ENCODE peak calls at places on chromosomes 4 and X, in six cellular contexts. One of them, this sample, is unnamed.
A peak's percentile ranks its signal among the peaks of the same experiment; 100 is the strongest.

GRCh38 chr4:5979981-5980380 is 38.2 kb downstream of the C4orf50 start:
- DNase-seq in breast epithelium: peak; percentile 46
- DNase-seq in heart left ventricle: no peak
- DNase-seq in ovary: no peak
- DNase-seq in body of pancreas: no peak
- DNase-seq in spleen: no peak
- DNase-seq in this sample: no peak

GRCh38 chr4:92825186-92825715 is 521.5 kb downstream of the GRID2 start:
- DNase-seq in breast epithelium: no peak
- DNase-seq in heart left ventricle: no peak
- DNase-seq in body of pancreas: no peak
- DNase-seq in spleen: no peak
- DNase-seq in ovary: no peak
- DNase-seq in this sample: no peak

GRCh38 chrX:101462892-101463291 is 22.4 kb upstream of the ARMCX4 start:
- DNase-seq in ovary: no peak
- DNase-seq in heart left ventricle: no peak
- DNase-seq in breast epithelium: no peak
- DNase-seq in body of pancreas: no peak
- DNase-seq in spleen: no peak
- DNase-seq in this sample: no peak

GRCh38 chr4:4386736-4387392 is at the start of gene NSG1:
- DNase-seq in spleen: no peak
- DNase-seq in breast epithelium: no peak
- DNase-seq in body of pancreas: no peak
- DNase-seq in heart left ventricle: no peak
- DNase-seq in ovary: peak; percentile 42
- DNase-seq in this sample: peak; percentile 63

GRCh38 chr4:23235613-23236390 is 543.1 kb downstream of the GBA3 start:
- DNase-seq in heart left ventricle: no peak
- DNase-seq in body of pancreas: peak; percentile 15
- DNase-seq in spleen: no peak
- DNase-seq in ovary: no peak
- DNase-seq in breast epithelium: no peak
- DNase-seq in this sample: no peak

GRCh38 chr4:82739292-82740190 is 59.1 kb downstream of the SCD5 start:
- DNase-seq in ovary: no peak
- DNase-seq in spleen: peak; percentile 88
- DNase-seq in body of pancreas: peak; percentile 89
- DNase-seq in breast epithelium: peak; percentile 72
- DNase-seq in heart left ventricle: peak; percentile 66
- DNase-seq in this sample: peak; percentile 64

GRCh38 chrX:13120017-13120416 is 75.6 kb upstream of the FAM9C start:
- DNase-seq in spleen: no peak
- DNase-seq in body of pancreas: peak; percentile 69
- DNase-seq in heart left ventricle: peak; percentile 30
- DNase-seq in ovary: peak; percentile 58
- DNase-seq in breast epithelium: no peak
- DNase-seq in this sample: peak; percentile 48

GRCh38 chr4:14168919-14169318 is 541.4 kb upstream of the BOD1L1 start:
- DNase-seq in spleen: no peak
- DNase-seq in body of pancreas: peak; percentile 76
- DNase-seq in heart left ventricle: peak; percentile 41
- DNase-seq in breast epithelium: no peak
- DNase-seq in ovary: no peak
- DNase-seq in this sample: peak; percentile 60

GRCh38 chr4:127844605-127845116 is 36.0 kb upstream of the PLK4 start:
- DNase-seq in body of pancreas: no peak
- DNase-seq in ovary: no peak
- DNase-seq in spleen: no peak
- DNase-seq in breast epithelium: no peak
- DNase-seq in heart left ventricle: no peak
- DNase-seq in this sample: no peak

GRCh38 chr4:11232004-11232403 is 196.7 kb downstream of the HS3ST1 start:
- DNase-seq in breast epithelium: no peak
- DNase-seq in body of pancreas: no peak
- DNase-seq in ovary: no peak
- DNase-seq in spleen: no peak
- DNase-seq in heart left ventricle: no peak
- DNase-seq in this sample: no peak

GRCh38 chr4:54296548-54297203 is 67.6 kb downstream of the PDGFRA start:
- DNase-seq in heart left ventricle: no peak
- DNase-seq in ovary: no peak
- DNase-seq in breast epithelium: no peak
- DNase-seq in body of pancreas: no peak
- DNase-seq in spleen: no peak
- DNase-seq in this sample: no peak

GRCh38 chrX:151975228-151975593 is 735 bp upstream of the GABRE start:
- DNase-seq in body of pancreas: no peak
- DNase-seq in breast epithelium: no peak
- DNase-seq in heart left ventricle: no peak
- DNase-seq in spleen: no peak
- DNase-seq in ovary: no peak
- DNase-seq in this sample: no peak

GRCh38 chr4:167274346-167274745 is 40.1 kb upstream of the SPOCK3 start:
- DNase-seq in heart left ventricle: no peak
- DNase-seq in ovary: no peak
- DNase-seq in body of pancreas: no peak
- DNase-seq in breast epithelium: no peak
- DNase-seq in spleen: no peak
- DNase-seq in this sample: no peak

GRCh38 chr4:114132830-114133229 is 153.4 kb upstream of the ARSJ start:
- DNase-seq in spleen: no peak
- DNase-seq in breast epithelium: no peak
- DNase-seq in heart left ventricle: no peak
- DNase-seq in body of pancreas: no peak
- DNase-seq in ovary: no peak
- DNase-seq in this sample: no peak

GRCh38 chr4:148530114-148530513 is 87.9 kb upstream of the NR3C2 start:
- DNase-seq in heart left ventricle: no peak
- DNase-seq in ovary: no peak
- DNase-seq in body of pancreas: no peak
- DNase-seq in spleen: no peak
- DNase-seq in breast epithelium: no peak
- DNase-seq in this sample: no peak

DNA sequence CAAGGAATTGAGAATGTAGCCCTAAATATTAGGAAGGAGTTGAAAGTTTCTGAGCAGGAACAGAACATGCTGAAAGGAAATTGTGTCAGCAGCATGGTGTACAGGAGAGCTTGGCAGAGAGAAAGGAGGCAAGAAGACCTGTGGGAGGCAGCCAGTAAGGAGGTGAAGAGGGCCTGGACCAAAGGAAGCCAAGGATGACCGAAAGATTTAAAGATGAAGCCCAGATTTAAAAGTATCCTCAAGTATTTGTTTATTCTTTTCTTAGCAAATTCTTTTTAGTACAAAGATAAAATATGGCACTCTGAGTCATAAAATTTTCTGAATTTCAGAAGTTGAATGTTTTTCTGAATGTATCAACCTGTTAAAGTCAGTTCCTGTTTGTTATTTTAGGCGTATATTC is 3.5 kb downstream of the PKD2 start:
- DNase-seq in spleen: no peak
- DNase-seq in body of pancreas: no peak
- DNase-seq in heart left ventricle: no peak
- DNase-seq in breast epithelium: no peak
- DNase-seq in ovary: no peak
- DNase-seq in this sample: no peak
- H3K27ac ChIP-seq in spleen: no peak overlapping the region
- H3K27ac ChIP-seq in body of pancreas: peak overlapping the region; percentile 32
- H3K27ac ChIP-seq in heart left ventricle: no peak overlapping the region
- H3K27ac ChIP-seq in breast epithelium: no peak overlapping the region
- H3K27ac ChIP-seq in ovary: no peak overlapping the region
- H3K27ac ChIP-seq in this sample: no peak overlapping the region

DNA sequence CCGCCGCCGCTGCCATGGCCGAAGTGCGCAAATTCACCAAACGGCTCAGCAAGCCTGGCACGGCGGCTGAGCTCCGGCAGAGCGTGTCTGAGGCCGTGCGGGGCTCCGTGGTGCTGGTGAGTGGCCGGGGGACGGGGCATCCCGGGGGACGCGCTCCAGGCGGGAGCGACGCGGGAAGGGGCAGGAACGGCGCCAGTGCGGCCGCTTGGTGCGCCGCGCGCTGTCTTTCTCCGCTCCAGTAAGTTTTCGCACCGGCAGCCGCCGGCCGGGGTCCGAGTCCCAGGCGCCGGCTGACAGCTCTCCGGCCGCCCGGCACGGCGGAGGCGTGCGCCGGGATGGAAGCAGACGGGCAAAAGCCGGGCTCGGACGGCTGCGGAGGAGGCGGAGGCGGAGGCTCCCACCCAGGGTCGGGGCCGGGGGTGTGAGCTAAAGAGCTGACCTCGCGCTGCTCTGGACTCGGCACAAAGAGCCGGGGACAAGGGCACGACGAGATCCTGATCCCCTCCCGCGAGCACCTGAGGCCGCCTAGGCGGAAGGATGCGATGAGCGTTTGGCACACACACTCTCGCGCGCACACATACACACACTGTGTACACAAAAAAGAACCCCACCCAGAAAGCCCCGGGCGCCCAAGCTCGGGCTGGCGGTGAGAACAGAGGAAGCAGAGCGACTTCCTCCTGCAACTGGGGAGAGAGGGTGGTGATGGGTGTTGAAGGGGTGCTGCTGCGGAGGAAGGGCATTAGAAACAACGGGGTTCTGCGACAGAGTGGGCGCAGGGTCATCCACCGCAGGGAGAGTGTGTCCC is 545 bp downstream of the DOCK11 start:
- DNase-seq in breast epithelium: peak; percentile 48
- DNase-seq in ovary: peak; percentile 35
- DNase-seq in heart left ventricle: peak; percentile 33
- DNase-seq in spleen: peak; percentile 95
- DNase-seq in body of pancreas: peak; percentile 16
- DNase-seq in this sample: peak; percentile 26
- TF ChIP-seq POLR2A in breast epithelium: no peak
- TF ChIP-seq POLR2A in ovary: no peak
- TF ChIP-seq POLR2A in heart left ventricle: no peak
- TF ChIP-seq POLR2A in spleen: no peak
- TF ChIP-seq POLR2A in body of pancreas: peak; percentile 26
- TF ChIP-seq POLR2A in this sample: no peak

DNA sequence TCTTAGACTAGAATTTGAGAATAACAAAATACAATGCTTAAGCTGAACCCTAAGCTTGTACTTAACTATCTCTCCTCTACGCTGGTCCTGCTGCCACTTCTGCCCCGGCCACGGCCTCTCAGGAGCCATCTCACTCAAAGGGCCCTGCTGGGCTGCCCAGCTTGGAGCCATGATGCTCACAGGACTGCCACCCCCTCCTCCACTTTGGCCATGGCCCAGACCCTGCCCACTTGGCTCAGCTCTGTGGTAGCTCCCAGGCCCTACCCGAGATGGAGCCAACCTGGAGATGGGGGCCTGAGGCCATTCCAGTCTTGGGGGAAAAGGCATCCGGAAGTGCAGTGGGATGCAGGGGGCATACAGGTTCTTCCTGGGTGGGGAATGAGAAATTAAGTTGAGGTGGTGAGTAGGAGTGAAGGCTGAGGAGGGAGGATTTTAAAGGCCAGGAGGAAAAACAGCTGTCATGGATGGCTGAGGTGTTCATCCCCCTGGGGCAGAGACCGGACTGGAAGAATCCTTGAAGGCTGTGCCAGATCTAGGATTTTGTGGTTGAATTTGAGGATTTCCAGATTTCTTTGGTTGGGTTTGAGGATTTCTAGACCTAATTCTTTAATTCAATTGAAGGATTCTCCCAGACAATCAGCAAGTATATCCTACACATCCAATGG is 824 bp downstream of the SASH3 start:
- DNase-seq in spleen: peak; percentile 86
- DNase-seq in breast epithelium: no peak
- DNase-seq in ovary: no peak
- DNase-seq in heart left ventricle: no peak
- DNase-seq in body of pancreas: no peak
- DNase-seq in this sample: no peak
- H3K4me3 ChIP-seq in spleen: peak overlapping the region; percentile 54
- H3K4me3 ChIP-seq in breast epithelium: peak overlapping the region; percentile 22
- H3K4me3 ChIP-seq in ovary: no peak overlapping the region
- H3K4me3 ChIP-seq in heart left ventricle: peak overlapping the region; percentile 38
- H3K4me3 ChIP-seq in body of pancreas: no peak overlapping the region
- H3K4me3 ChIP-seq in this sample: no peak overlapping the region

DNA sequence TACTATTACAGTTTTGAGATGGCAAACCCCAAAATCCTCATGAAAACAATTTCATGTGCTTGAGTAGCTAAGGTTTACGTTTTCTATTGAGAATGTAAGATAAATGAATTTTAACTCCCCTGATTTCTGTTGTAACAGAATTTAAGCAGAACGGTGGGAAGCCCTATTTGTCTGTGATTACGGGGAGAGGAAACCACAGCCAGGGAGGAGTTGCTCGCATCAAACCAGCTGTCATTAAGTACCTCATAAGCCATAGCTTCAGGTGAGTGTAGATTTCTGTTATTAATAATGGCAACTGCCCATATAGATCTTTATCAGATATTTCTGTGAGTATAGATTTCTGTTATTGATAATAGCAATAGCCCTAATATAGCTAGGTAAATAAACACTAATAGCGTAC is 44.2 kb upstream of the RHOH start:
- DNase-seq in ovary: no peak
- DNase-seq in heart left ventricle: no peak
- DNase-seq in body of pancreas: no peak
- DNase-seq in spleen: no peak
- DNase-seq in breast epithelium: no peak
- DNase-seq in this sample: no peak
- H3K27ac ChIP-seq in ovary: no peak overlapping the region
- H3K27ac ChIP-seq in heart left ventricle: no peak overlapping the region
- H3K27ac ChIP-seq in body of pancreas: no peak overlapping the region
- H3K27ac ChIP-seq in spleen: no peak overlapping the region
- H3K27ac ChIP-seq in breast epithelium: no peak overlapping the region
- H3K27ac ChIP-seq in this sample: no peak overlapping the region

This sample was measured in testis.